ENCODE peak calls at places on chromosome 7, in seven cellular contexts. One of them, this sample, is unnamed.

GRCh38 chr7:22001345-22002004 is 55.8 kb upstream of the CDCA7L start:
- DNase-seq in body of pancreas: no peak
- DNase-seq in upper lobe of right lung: no peak
- DNase-seq in breast epithelium: no peak
- DNase-seq in tibial artery: no peak
- DNase-seq in tibial nerve: no peak
- DNase-seq in GM10248: peak
- DNase-seq in this sample: no peak

GRCh38 chr7:131007439-131008330 is 273.7 kb upstream of the KLF14 start:
- DNase-seq in upper lobe of right lung: no peak
- DNase-seq in breast epithelium: peak
- DNase-seq in body of pancreas: peak
- DNase-seq in tibial nerve: no peak
- DNase-seq in GM10248: peak
- DNase-seq in tibial artery: no peak
- DNase-seq in this sample: no peak

GRCh38 chr7:26365077-26365896 is 73.6 kb downstream of the SNX10 start:
- DNase-seq in tibial nerve: no peak
- DNase-seq in GM10248: peak
- DNase-seq in body of pancreas: peak
- DNase-seq in upper lobe of right lung: no peak
- DNase-seq in breast epithelium: peak
- DNase-seq in tibial artery: no peak
- DNase-seq in this sample: no peak

GRCh38 chr7:158802535-158803199 is 26.6 kb downstream of the ESYT2 start:
- DNase-seq in breast epithelium: no peak
- DNase-seq in GM10248: no peak
- DNase-seq in upper lobe of right lung: no peak
- DNase-seq in body of pancreas: no peak
- DNase-seq in tibial nerve: no peak
- DNase-seq in tibial artery: no peak
- DNase-seq in this sample: no peak

GRCh38 chr7:68058014-68058413 is 1061.4 kb downstream of the TYW1 start:
- DNase-seq in body of pancreas: no peak
- DNase-seq in tibial nerve: no peak
- DNase-seq in breast epithelium: no peak
- DNase-seq in GM10248: no peak
- DNase-seq in upper lobe of right lung: no peak
- DNase-seq in tibial artery: no peak
- DNase-seq in this sample: no peak

GRCh38 chr7:109125001-109125400 is 555.3 kb downstream of the DNAJB9 start:
- DNase-seq in body of pancreas: no peak
- DNase-seq in breast epithelium: no peak
- DNase-seq in tibial artery: no peak
- DNase-seq in GM10248: no peak
- DNase-seq in tibial nerve: no peak
- DNase-seq in upper lobe of right lung: no peak
- DNase-seq in this sample: no peak

GRCh38 chr7:139763330-139763729 is 14.5 kb downstream of the HIPK2 start:
- DNase-seq in tibial artery: no peak
- DNase-seq in tibial nerve: no peak
- DNase-seq in breast epithelium: no peak
- DNase-seq in body of pancreas: no peak
- DNase-seq in upper lobe of right lung: no peak
- DNase-seq in GM10248: no peak
- DNase-seq in this sample: no peak

GRCh38 chr7:82507365-82507975 is 63.9 kb upstream of the CACNA2D1 start:
- DNase-seq in GM10248: no peak
- DNase-seq in tibial nerve: no peak
- DNase-seq in body of pancreas: no peak
- DNase-seq in tibial artery: no peak
- DNase-seq in upper lobe of right lung: no peak
- DNase-seq in breast epithelium: no peak
- DNase-seq in this sample: no peak

GRCh38 chr7:96169439-96169838 is 152.5 kb downstream of the SLC25A13 start:
- DNase-seq in upper lobe of right lung: no peak
- DNase-seq in tibial nerve: no peak
- DNase-seq in breast epithelium: no peak
- DNase-seq in body of pancreas: no peak
- DNase-seq in tibial artery: no peak
- DNase-seq in GM10248: no peak
- DNase-seq in this sample: no peak

GRCh38 chr7:36190447-36191291 is 37.6 kb downstream of the EEPD1 start:
- DNase-seq in breast epithelium: no peak
- DNase-seq in tibial artery: no peak
- DNase-seq in tibial nerve: no peak
- DNase-seq in upper lobe of right lung: peak
- DNase-seq in GM10248: no peak
- DNase-seq in body of pancreas: no peak
- DNase-seq in this sample: no peak

GRCh38 chr7:54728411-54728810 is 30.6 kb downstream of the SEC61G start:
- DNase-seq in upper lobe of right lung: no peak
- DNase-seq in tibial artery: no peak
- DNase-seq in tibial nerve: no peak
- DNase-seq in breast epithelium: no peak
- DNase-seq in GM10248: no peak
- DNase-seq in body of pancreas: no peak
- DNase-seq in this sample: no peak

GRCh38 chr7:35555934-35556333 is 139.0 kb downstream of the HERPUD2 start:
- DNase-seq in body of pancreas: no peak
- DNase-seq in upper lobe of right lung: no peak
- DNase-seq in breast epithelium: no peak
- DNase-seq in tibial nerve: no peak
- DNase-seq in tibial artery: no peak
- DNase-seq in GM10248: no peak
- DNase-seq in this sample: no peak

GRCh38 chr7:40220421-40220911 is 85.7 kb downstream of the SUGCT start:
- DNase-seq in tibial artery: no peak
- DNase-seq in breast epithelium: no peak
- DNase-seq in body of pancreas: no peak
- DNase-seq in upper lobe of right lung: no peak
- DNase-seq in tibial nerve: no peak
- DNase-seq in GM10248: no peak
- DNase-seq in this sample: no peak

GRCh38 chr7:2452074-2452507 is 24.1 kb downstream of the GRIFIN start:
- DNase-seq in breast epithelium: no peak
- DNase-seq in body of pancreas: no peak
- DNase-seq in tibial nerve: no peak
- DNase-seq in GM10248: peak
- DNase-seq in tibial artery: no peak
- DNase-seq in upper lobe of right lung: peak
- DNase-seq in this sample: no peak

GRCh38 chr7:157461805-157462771 is 125.3 kb downstream of the DNAJB6 start:
- DNase-seq in body of pancreas: no peak
- DNase-seq in GM10248: no peak
- DNase-seq in tibial nerve: no peak
- DNase-seq in breast epithelium: no peak
- DNase-seq in tibial artery: no peak
- DNase-seq in upper lobe of right lung: peak
- DNase-seq in this sample: no peak

GRCh38 chr7:83984076-83984475 is 210.5 kb downstream of the SEMA3A start:
- DNase-seq in upper lobe of right lung: no peak
- DNase-seq in tibial nerve: no peak
- DNase-seq in tibial artery: no peak
- DNase-seq in breast epithelium: no peak
- DNase-seq in body of pancreas: no peak
- DNase-seq in GM10248: no peak
- DNase-seq in this sample: no peak

GRCh38 chr7:44162179-44162578 is 21.0 kb upstream of the MYL7 start:
- DNase-seq in tibial nerve: no peak
- DNase-seq in GM10248: no peak
- DNase-seq in upper lobe of right lung: peak
- DNase-seq in body of pancreas: no peak
- DNase-seq in tibial artery: no peak
- DNase-seq in breast epithelium: no peak
- DNase-seq in this sample: no peak

GRCh38 chr7:98827258-98827657 is 42.6 kb downstream of the TMEM130 start:
- DNase-seq in upper lobe of right lung: no peak
- DNase-seq in body of pancreas: no peak
- DNase-seq in tibial nerve: no peak
- DNase-seq in tibial artery: no peak
- DNase-seq in GM10248: no peak
- DNase-seq in breast epithelium: no peak
- DNase-seq in this sample: no peak

GRCh38 chr7:30886608-30887011 is 25.0 kb upstream of the AQP1 start:
- DNase-seq in GM10248: no peak
- DNase-seq in upper lobe of right lung: no peak
- DNase-seq in tibial nerve: peak
- DNase-seq in body of pancreas: peak
- DNase-seq in tibial artery: no peak
- DNase-seq in breast epithelium: no peak
- DNase-seq in this sample: no peak

GRCh38 chr7:12322903-12323300 is 80.8 kb downstream of the VWDE start:
- DNase-seq in upper lobe of right lung: no peak
- DNase-seq in breast epithelium: no peak
- DNase-seq in body of pancreas: no peak
- DNase-seq in GM10248: no peak
- DNase-seq in tibial artery: no peak
- DNase-seq in tibial nerve: no peak
- DNase-seq in this sample: no peak

GRCh38 chr7:125358551-125359167 is 429.0 kb upstream of the POT1 start:
- DNase-seq in tibial nerve: no peak
- DNase-seq in upper lobe of right lung: no peak
- DNase-seq in body of pancreas: no peak
- DNase-seq in tibial artery: no peak
- DNase-seq in breast epithelium: no peak
- DNase-seq in GM10248: no peak
- DNase-seq in this sample: no peak

GRCh38 chr7:125357681-125358440 is 428.2 kb upstream of the POT1 start:
- DNase-seq in tibial nerve: no peak
- DNase-seq in breast epithelium: no peak
- DNase-seq in body of pancreas: no peak
- DNase-seq in upper lobe of right lung: no peak
- DNase-seq in GM10248: no peak
- DNase-seq in tibial artery: no peak
- DNase-seq in this sample: no peak

GRCh38 chr7:125355899-125356298 is 426.3 kb upstream of the POT1 start:
- DNase-seq in tibial nerve: no peak
- DNase-seq in upper lobe of right lung: no peak
- DNase-seq in body of pancreas: no peak
- DNase-seq in breast epithelium: no peak
- DNase-seq in GM10248: no peak
- DNase-seq in tibial artery: no peak
- DNase-seq in this sample: no peak
- TF ChIP-seq CTCF in tibial nerve: no peak
- TF ChIP-seq CTCF in upper lobe of right lung: no peak
- TF ChIP-seq CTCF in body of pancreas: no peak
- TF ChIP-seq CTCF in breast epithelium: no peak
- TF ChIP-seq CTCF in GM10248: no peak
- TF ChIP-seq CTCF in tibial artery: no peak
- TF ChIP-seq CTCF in this sample: no peak

GRCh38 chr7:104538152-104538551 is 209.7 kb downstream of the LHFPL3 start:
- DNase-seq in upper lobe of right lung: no peak
- DNase-seq in body of pancreas: no peak
- DNase-seq in tibial nerve: no peak
- DNase-seq in breast epithelium: no peak
- DNase-seq in GM10248: no peak
- DNase-seq in tibial artery: no peak
- DNase-seq in this sample: no peak
- TF ChIP-seq CTCF in upper lobe of right lung: no peak
- TF ChIP-seq CTCF in body of pancreas: no peak
- TF ChIP-seq CTCF in tibial nerve: no peak
- TF ChIP-seq CTCF in breast epithelium: no peak
- TF ChIP-seq CTCF in GM10248: no peak
- TF ChIP-seq CTCF in tibial artery: no peak
- TF ChIP-seq CTCF in this sample: no peak

DNA sequence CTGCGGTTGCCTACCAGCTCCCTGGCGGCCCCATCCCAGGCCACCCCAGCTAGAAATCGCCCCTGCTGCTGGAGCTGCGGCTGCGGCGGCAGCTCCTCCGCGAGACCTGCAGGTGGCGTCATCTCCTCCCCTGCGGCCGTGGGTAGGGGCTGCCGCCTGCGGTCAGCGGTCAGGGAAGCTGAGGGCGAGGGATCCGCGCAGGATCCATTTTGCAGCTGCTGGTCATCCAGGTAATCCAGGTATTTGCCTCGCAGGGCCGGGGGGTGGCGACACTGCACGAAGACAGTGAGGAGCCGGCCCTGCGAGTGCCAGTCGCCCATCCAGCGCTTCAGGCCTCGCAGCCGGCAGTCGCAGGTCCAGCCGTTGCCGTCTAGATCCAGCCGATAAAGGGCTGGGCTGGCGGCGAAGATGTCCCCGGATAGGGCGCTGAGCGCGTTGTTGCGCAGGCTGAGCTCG is 1.5 kb downstream of the TRIL start:
- DNase-seq in tibial artery: peak
- DNase-seq in breast epithelium: peak
- DNase-seq in tibial nerve: peak
- DNase-seq in GM10248: peak
- DNase-seq in upper lobe of right lung: peak
- DNase-seq in body of pancreas: peak
- DNase-seq in this sample: peak
- TF ChIP-seq CTCF in tibial artery: peak
- TF ChIP-seq CTCF in breast epithelium: peak
- TF ChIP-seq CTCF in tibial nerve: peak
- TF ChIP-seq CTCF in GM10248: no peak
- TF ChIP-seq CTCF in upper lobe of right lung: peak
- TF ChIP-seq CTCF in body of pancreas: no peak
- TF ChIP-seq CTCF in this sample: peak

DNA sequence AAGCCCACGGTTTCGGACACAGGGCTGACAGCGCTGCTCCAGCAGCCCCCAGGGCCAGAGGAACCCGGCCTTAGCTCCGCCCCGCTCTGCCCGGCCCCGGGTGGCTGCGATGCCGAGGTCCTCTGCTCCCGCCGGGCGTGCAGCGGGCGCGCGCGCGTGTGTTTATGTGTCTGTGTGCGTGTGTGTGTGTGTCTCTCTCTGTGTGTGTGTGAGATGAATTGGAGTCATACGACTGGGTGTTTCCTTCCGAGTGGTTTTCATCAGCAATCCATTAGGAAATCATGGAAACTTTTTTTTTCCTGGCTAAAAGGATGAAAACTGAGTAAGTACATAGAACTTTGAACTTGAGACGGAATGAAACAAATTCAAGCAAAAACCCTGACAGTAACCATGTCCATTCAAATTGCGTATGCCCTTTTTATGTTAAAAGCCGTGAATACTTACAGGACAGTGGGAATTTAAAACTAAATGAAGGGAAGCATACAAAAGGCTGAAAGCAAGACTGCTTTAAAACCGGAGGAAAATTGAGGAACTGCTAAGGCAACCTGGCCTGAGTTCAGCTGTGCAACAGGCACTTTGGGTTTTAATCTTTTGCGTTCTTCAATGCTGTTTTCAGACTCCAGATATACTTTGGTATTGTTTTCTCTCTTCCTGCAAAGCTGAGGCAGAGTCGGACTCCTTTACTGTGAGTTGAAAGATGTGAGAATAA is at the start of gene CPED1:
- DNase-seq in breast epithelium: peak
- DNase-seq in upper lobe of right lung: peak
- DNase-seq in body of pancreas: peak
- DNase-seq in tibial nerve: peak
- DNase-seq in tibial artery: peak
- DNase-seq in GM10248: peak
- DNase-seq in this sample: peak
- TF ChIP-seq CTCF in breast epithelium: no peak
- TF ChIP-seq CTCF in upper lobe of right lung: no peak
- TF ChIP-seq CTCF in body of pancreas: no peak
- TF ChIP-seq CTCF in tibial nerve: no peak
- TF ChIP-seq CTCF in tibial artery: no peak
- TF ChIP-seq CTCF in GM10248: no peak
- TF ChIP-seq CTCF in this sample: no peak